ENCODE peak calls at places on chromosome 13, in eight cellular contexts. Y is Peyer's patch, H is tibial artery, B is tibial nerve, F is cardiac fibroblast, K is IMR-90, U is fibroblast of villous mesenchyme, C is heart right ventricle. P is an unnamed sample.

GRCh38 chr13:28494861-28495585 is at the start of gene FLT1:
- DNase-seq in Y (no peak), H (no peak), B (no peak), F (peak), K (peak), U (peak), C (peak), P (peak)

GRCh38 chr13:45333251-45333972 is 7.6 kb downstream of the TPT1 start:
- DNase-seq in Y (no peak), H (no peak), B (no peak), F (no peak), K (no peak), U (no peak), C (no peak), P (peak)

GRCh38 chr13:105918842-105919741 is 616.4 kb downstream of the EFNB2 start:
- DNase-seq in Y (peak), H (no peak), B (no peak), F (peak), K (peak), U (peak), C (no peak), P (peak)

GRCh38 chr13:33230178-33230881 is 55.2 kb downstream of the STARD13 start:
- DNase-seq in Y (no peak), H (no peak), B (no peak), F (peak), K (peak), U (peak), C (no peak), P (peak)

GRCh38 chr13:75226092-75226491 is 255.9 kb downstream of the TBC1D4 start:
- DNase-seq in Y (no peak), H (no peak), B (no peak), F (no peak), K (no peak), U (no peak), C (no peak), P (no peak)

GRCh38 chr13:99421758-99422555 is 79.3 kb upstream of the TM9SF2 start:
- DNase-seq in Y (peak), H (no peak), B (no peak), F (no peak), K (no peak), U (no peak), C (no peak), P (no peak)

GRCh38 chr13:45527699-45528462 is 63.1 kb downstream of the COG3 start:
- DNase-seq in Y (no peak), H (no peak), B (no peak), F (no peak), K (peak), U (peak), C (no peak), P (no peak)

GRCh38 chr13:76976488-76976887 is 15.4 kb upstream of the CLN5 start:
- DNase-seq in Y (no peak), H (no peak), B (no peak), F (no peak), K (no peak), U (peak), C (no peak), P (no peak)

GRCh38 chr13:23966691-23967615 is 69.7 kb upstream of the C1QTNF9B start:
- DNase-seq in Y (no peak), H (no peak), B (no peak), F (no peak), K (peak), U (peak), C (no peak), P (peak)

GRCh38 chr13:30679483-30680330 is 55.6 kb upstream of the ALOX5AP start:
- DNase-seq in Y (no peak), H (no peak), B (no peak), F (peak), K (peak), U (peak), C (no peak), P (peak)

GRCh38 chr13:36297600-36298338 is at the start of gene CCDC169:
- DNase-seq in Y (peak), H (peak), B (peak), F (peak), K (peak), U (peak), C (peak), P (peak)

GRCh38 chr13:57946361-57946760 is 314.8 kb downstream of the PCDH17 start:
- DNase-seq in Y (no peak), H (no peak), B (no peak), F (peak), K (no peak), U (no peak), C (no peak), P (peak)

GRCh38 chr13:80630685-80631121 is 289.8 kb upstream of the SPRY2 start:
- DNase-seq in Y (no peak), H (peak), B (peak), F (peak), K (no peak), U (peak), C (peak), P (peak)

GRCh38 chr13:85557651-85558050 is 241.6 kb downstream of the SLITRK6 start:
- DNase-seq in Y (no peak), H (no peak), B (no peak), F (no peak), K (no peak), U (no peak), C (no peak), P (no peak)

GRCh38 chr13:33610471-33611015 is 207.4 kb upstream of the RFC3 start:
- DNase-seq in Y (peak), H (peak), B (no peak), F (peak), K (no peak), U (peak), C (peak), P (peak)

GRCh38 chr13:98890186-98890585 is 87.7 kb downstream of the DOCK9 start:
- DNase-seq in Y (no peak), H (no peak), B (peak), F (peak), K (peak), U (peak), C (no peak), P (peak)

GRCh38 chr13:67229438-67230242 is 496 bp downstream of the PCDH9 start:
- DNase-seq in Y (no peak), H (no peak), B (peak), F (no peak), K (peak), U (peak), C (no peak), P (no peak)

GRCh38 chr13:76886292-76887061 is at the start of gene KCTD12:
- DNase-seq in Y (peak), H (peak), B (peak), F (peak), K (peak), U (peak), C (peak), P (peak)

GRCh38 chr13:34847751-34848150 is 94.3 kb upstream of the NBEA start:
- DNase-seq in Y (no peak), H (no peak), B (no peak), F (no peak), K (no peak), U (no peak), C (no peak), P (no peak)

GRCh38 chr13:22143671-22144070 is 472.8 kb downstream of the FGF9 start:
- DNase-seq in Y (no peak), H (no peak), B (no peak), F (no peak), K (no peak), U (no peak), C (no peak), P (no peak)

GRCh38 chr13:30880151-30880551 is 25.9 kb upstream of the MEDAG start:
- DNase-seq in Y (no peak), H (no peak), B (no peak), F (peak), K (peak), U (no peak), C (no peak), P (no peak)

GRCh38 chr13:106683179-106683578 is 115.2 kb upstream of the ARGLU1 start:
- DNase-seq in Y (no peak), H (no peak), B (no peak), F (no peak), K (no peak), U (no peak), C (no peak), P (no peak)

GRCh38 chr13:30864352-30865130 is 41.5 kb upstream of the MEDAG start:
- DNase-seq in Y (no peak), H (no peak), B (no peak), F (peak), K (peak), U (peak), C (no peak), P (peak)

GRCh38 chr13:52954838-52955237 is 73.8 kb upstream of the OLFM4 start:
- DNase-seq in Y (no peak), H (no peak), B (no peak), F (no peak), K (no peak), U (no peak), C (no peak), P (no peak)

GRCh38 chr13:52950436-52950960 is 78.1 kb upstream of the OLFM4 start:
- DNase-seq in Y (no peak), H (no peak), B (no peak), F (no peak), K (no peak), U (no peak), C (no peak), P (no peak)

GRCh38 chr13:52949744-52950143 is 78.9 kb upstream of the OLFM4 start:
- DNase-seq in Y (no peak), H (no peak), B (no peak), F (no peak), K (no peak), U (no peak), C (no peak), P (no peak)

GRCh38 chr13:52961196-52961845 is 67.3 kb upstream of the OLFM4 start:
- DNase-seq in Y (no peak), H (no peak), B (no peak), F (no peak), K (no peak), U (no peak), C (no peak), P (no peak)

GRCh38 chr13:52955505-52955904 is 73.1 kb upstream of the OLFM4 start:
- DNase-seq in Y (no peak), H (no peak), B (no peak), F (no peak), K (no peak), U (no peak), C (no peak), P (no peak)
- H3K4me3 ChIP-seq in Y (no peak), H (no peak), B (no peak), F (no peak), K (no peak), U (no peak), C (no peak), P (no peak)

GRCh38 chr13:52053460-52053859 is 29.0 kb downstream of the UTP14C start:
- DNase-seq in Y (no peak), H (no peak), B (no peak), F (no peak), K (no peak), U (peak), C (no peak), P (no peak)
- TF ChIP-seq CTCF in Y (no peak), H (no peak), B (no peak), F (no peak), K (no peak), U (no peak), C (no peak), P (no peak)

DNA sequence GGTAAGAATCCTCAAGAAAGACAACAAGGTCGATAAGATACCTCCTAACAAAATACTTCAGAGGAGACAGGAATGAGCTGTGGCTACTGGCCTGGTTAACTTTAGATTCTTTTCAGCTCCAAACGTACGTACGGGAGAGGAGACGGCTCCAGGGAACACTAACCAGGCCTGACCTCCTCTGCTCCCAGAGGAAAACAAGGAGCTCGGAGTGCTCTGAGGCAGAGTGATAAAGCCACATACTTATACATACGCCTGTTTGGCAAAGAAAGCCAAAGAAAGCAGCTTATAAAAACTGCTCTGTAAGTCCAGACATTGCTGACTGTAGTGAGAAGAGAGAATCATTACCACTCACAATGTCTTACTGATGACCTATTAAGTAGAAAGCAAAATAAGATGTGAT is 263.9 kb downstream of the MZT1 start:
- DNase-seq in Y (no peak), H (no peak), B (no peak), F (peak), K (no peak), U (peak), C (peak), P (peak)
- H3K4me3 ChIP-seq in Y (no peak), H (no peak), B (no peak), F (no peak), K (no peak), U (no peak), C (no peak), P (no peak)

GRCh38 chr13:91805605-91806004 is 407.2 kb downstream of the GPC5 start:
- DNase-seq in Y (no peak), H (no peak), B (no peak), F (no peak), K (no peak), U (no peak), C (no peak), P (peak)
- TF ChIP-seq CTCF in Y (no peak), H (no peak), B (no peak), F (no peak), K (no peak), U (no peak), C (peak), P (peak)

GRCh38 chr13:110305001-110305400 is 2.0 kb downstream of the COL4A1 start:
- DNase-seq in Y (no peak), H (no peak), B (no peak), F (peak), K (no peak), U (no peak), C (no peak), P (no peak)

GRCh38 chr13:110304256-110304655 is 2.7 kb downstream of the COL4A1 start:
- DNase-seq in Y (no peak), H (no peak), B (peak), F (peak), K (peak), U (peak), C (no peak), P (peak)

GRCh38 chr13:110306340-110306959 is 507 bp downstream of the COL4A1 start:
- DNase-seq in Y (peak), H (no peak), B (no peak), F (peak), K (no peak), U (peak), C (no peak), P (peak)

GRCh38 chr13:110305949-110306339 is 1.0 kb downstream of the COL4A1 start:
- DNase-seq in Y (no peak), H (no peak), B (no peak), F (peak), K (no peak), U (no peak), C (no peak), P (peak)

DNA sequence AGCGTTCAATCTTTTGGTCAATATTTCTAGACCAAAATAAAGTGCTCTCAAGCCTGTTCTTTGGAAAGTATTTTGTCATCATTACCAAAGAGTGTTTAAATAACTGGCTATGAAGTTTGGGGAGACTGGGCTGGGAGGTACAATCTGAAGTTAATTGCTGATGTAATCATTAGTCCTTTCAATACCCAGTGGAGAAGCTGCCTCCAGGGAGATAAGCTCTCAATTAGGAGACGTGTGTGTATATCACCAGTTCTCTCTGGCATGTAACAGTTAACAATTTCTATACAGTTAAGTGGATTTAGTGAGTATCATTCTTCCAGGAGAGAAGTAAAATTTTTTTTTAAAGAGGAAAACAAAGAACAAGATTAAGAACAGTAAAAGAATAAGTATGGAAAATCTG is 1.4 kb downstream of the COL4A1 start:
- DNase-seq in Y (no peak), H (no peak), B (no peak), F (peak), K (no peak), U (no peak), C (no peak), P (no peak)
- H3K4me3 ChIP-seq in Y (peak), H (peak), B (peak), F (peak), K (peak), U (peak), C (peak), P (peak)

GRCh38 chr13:114065141-114065925 is 67.1 kb downstream of the RASA3 start:
- DNase-seq in Y (peak), H (peak), B (peak), F (peak), K (peak), U (peak), C (peak), P (peak)
- TF ChIP-seq CTCF in Y (no peak), H (peak), B (no peak), F (no peak), K (peak), U (no peak), C (no peak), P (no peak)

GRCh38 chr13:95298971-95299627 is 2.2 kb downstream of the ABCC4 start:
- DNase-seq in Y (no peak), H (no peak), B (no peak), F (peak), K (peak), U (peak), C (no peak), P (peak)

GRCh38 chr13:95300625-95301134 is 571 bp downstream of the ABCC4 start:
- DNase-seq in Y (peak), H (no peak), B (peak), F (peak), K (peak), U (peak), C (peak), P (peak)

GRCh38 chr13:95296326-95296939 is 4.8 kb downstream of the ABCC4 start:
- DNase-seq in Y (peak), H (no peak), B (no peak), F (peak), K (no peak), U (no peak), C (peak), P (peak)

GRCh38 chr13:95301135-95301946 is at the start of gene ABCC4:
- DNase-seq in Y (peak), H (peak), B (peak), F (peak), K (peak), U (peak), C (peak), P (peak)

DNA sequence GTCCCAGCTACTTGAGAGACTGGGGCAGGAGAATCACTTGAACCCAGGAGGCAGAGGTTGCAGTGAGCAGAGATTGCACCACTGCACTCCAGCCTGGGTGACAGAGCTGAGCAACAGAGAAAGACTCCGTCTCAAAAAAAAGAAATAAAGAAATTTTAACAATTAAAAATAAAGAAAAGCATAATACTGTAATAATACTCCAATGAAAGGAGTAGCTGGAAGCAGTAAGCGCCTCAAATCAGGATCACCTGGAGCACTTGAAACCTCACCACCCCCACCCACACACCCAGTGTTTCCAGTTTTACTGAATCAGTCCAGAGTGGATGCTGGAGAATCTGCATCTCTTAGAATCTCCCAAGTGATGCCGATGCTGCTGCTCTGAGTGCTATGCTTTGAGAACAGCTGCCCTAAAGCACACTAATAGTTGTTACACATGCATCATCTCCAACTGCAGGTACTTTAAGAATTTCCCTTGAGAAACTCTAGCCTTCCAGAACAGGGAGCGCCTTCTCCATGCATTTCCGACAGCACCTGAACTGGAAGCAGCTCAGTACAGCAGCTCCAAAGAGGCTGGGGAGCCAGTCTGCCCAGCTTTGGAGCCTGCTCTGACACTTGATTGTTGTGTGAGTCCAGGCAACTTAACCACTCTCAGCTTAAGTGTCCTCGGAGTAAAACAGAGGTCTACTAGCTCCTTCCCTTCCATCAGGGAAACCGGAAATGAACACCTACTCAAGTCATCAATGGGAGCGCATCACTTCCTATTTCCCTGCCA is 2.9 kb downstream of the ABCC4 start:
- DNase-seq in Y (no peak), H (no peak), B (no peak), F (no peak), K (no peak), U (no peak), C (no peak), P (no peak)
- H3K4me3 ChIP-seq in Y (no peak), H (no peak), B (no peak), F (no peak), K (no peak), U (peak), C (no peak), P (no peak)

DNA sequence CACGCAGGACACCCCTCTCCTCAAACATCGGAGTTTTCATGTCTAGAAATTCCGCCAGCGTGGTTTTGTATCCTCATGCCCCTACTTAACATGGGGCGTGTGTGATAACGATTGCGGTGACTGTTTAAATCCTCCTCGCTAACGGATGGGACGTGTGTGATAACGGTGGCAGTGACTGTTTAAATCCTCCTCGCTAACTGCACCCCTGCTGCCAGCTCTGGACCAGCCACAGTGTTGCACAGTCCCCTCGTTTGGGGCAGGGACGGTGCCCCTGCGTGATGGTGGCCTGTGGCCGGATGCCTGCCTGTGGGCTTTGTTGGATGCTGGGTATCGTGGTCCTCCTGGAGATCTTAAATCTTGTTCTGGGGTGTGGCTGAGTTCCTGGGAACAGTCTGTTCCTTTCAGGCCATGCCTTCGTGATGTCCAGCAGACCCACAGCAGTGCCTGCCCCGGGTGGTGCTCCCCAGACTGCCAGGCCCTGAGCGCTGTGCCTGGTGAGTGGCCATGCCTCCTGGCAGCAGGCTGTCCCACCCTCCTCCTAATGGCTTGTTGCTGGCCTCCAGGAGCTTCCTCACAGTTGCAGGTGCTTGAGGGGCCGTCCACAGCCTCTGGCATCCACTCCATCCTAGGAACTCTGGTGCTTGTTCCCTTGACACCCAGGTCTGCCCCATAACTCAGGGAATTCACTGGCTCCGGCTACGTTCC is 122.5 kb upstream of the MCF2L start:
- DNase-seq in Y (peak), H (no peak), B (no peak), F (no peak), K (no peak), U (no peak), C (no peak), P (no peak)
- TF ChIP-seq CTCF in Y (no peak), H (no peak), B (no peak), F (no peak), K (no peak), U (no peak), C (no peak), P (no peak)

GRCh38 chr13:48093588-48093987 is 1.3 kb downstream of the MED4 start:
- DNase-seq in Y (no peak), H (no peak), B (no peak), F (no peak), K (no peak), U (no peak), C (no peak), P (no peak)
- H3K4me3 ChIP-seq in Y (peak), H (peak), B (no peak), F (peak), K (peak), U (peak), C (peak), P (peak)